ENCODE peak calls at places on chromosomes 1 and 21, in eight cellular contexts. F is CD4-positive, alpha-beta T cell; T is HFF-Myc; I is neural crest cell; Z is fibroblast of mammary gland; A is RWPE2; J is mucosa of descending colon; C is IMR-90. S is an unnamed sample.

GRCh38 chr1:18681423-18681835 is 50.8 kb downstream of the PAX7 start:
- DNase-seq in F (no peak), T (peak), I (peak), Z (peak), A (no peak), J (peak), C (peak), S (no peak)

GRCh38 chr21:35478096-35479080 is 429.3 kb upstream of the RUNX1 start:
- DNase-seq in F (no peak), T (no peak), I (no peak), Z (peak), A (no peak), J (no peak), C (peak), S (no peak)

GRCh38 chr1:216778763-216779162 is 55.5 kb upstream of the ESRRG start:
- DNase-seq in F (no peak), T (no peak), I (no peak), Z (no peak), A (no peak), J (no peak), C (no peak), S (no peak)

GRCh38 chr21:15625363-15625762 is 104.4 kb upstream of the USP25 start:
- DNase-seq in F (no peak), T (no peak), I (no peak), Z (no peak), A (no peak), J (peak), C (no peak), S (no peak)

GRCh38 chr21:45537111-45537745 is 5.0 kb downstream of the SLC19A1 start:
- DNase-seq in F (no peak), T (no peak), I (no peak), Z (no peak), A (peak), J (no peak), C (no peak), S (peak)

GRCh38 chr1:193260925-193261324 is 74.5 kb upstream of the B3GALT2 start:
- DNase-seq in F (no peak), T (no peak), I (no peak), Z (no peak), A (no peak), J (no peak), C (no peak), S (no peak)

GRCh38 chr21:43936186-43936967 is 71.4 kb downstream of the AGPAT3 start:
- DNase-seq in F (no peak), T (no peak), I (no peak), Z (no peak), A (no peak), J (no peak), C (no peak), S (no peak)

GRCh38 chr1:60342569-60342968 is 269.0 kb upstream of the C1orf87 start:
- DNase-seq in F (no peak), T (no peak), I (no peak), Z (no peak), A (no peak), J (no peak), C (no peak), S (no peak)

GRCh38 chr1:243549108-243549507 is 293.3 kb downstream of the SDCCAG8 start:
- DNase-seq in F (no peak), T (no peak), I (no peak), Z (peak), A (no peak), J (no peak), C (peak), S (no peak)

GRCh38 chr1:74506311-74506710 is 6.1 kb downstream of the LRRC53 start:
- DNase-seq in F (no peak), T (no peak), I (no peak), Z (no peak), A (no peak), J (no peak), C (no peak), S (no peak)

GRCh38 chr1:204996981-204997380 is 46.0 kb upstream of the CNTN2 start:
- DNase-seq in F (no peak), T (no peak), I (no peak), Z (peak), A (no peak), J (no peak), C (no peak), S (no peak)

GRCh38 chr1:160904783-160905616 is 20.0 kb upstream of the ITLN1 start:
- DNase-seq in F (no peak), T (no peak), I (no peak), Z (no peak), A (no peak), J (no peak), C (no peak), S (no peak)

GRCh38 chr1:240797050-240797449 is 185.1 kb upstream of the GREM2 start:
- DNase-seq in F (no peak), T (no peak), I (no peak), Z (peak), A (no peak), J (no peak), C (peak), S (no peak)

GRCh38 chr1:19811206-19811851 is 3.8 kb downstream of the RNF186 start:
- DNase-seq in F (peak), T (no peak), I (peak), Z (peak), A (no peak), J (peak), C (peak), S (no peak)

GRCh38 chr1:5597991-5598823 is 394.0 kb downstream of the NPHP4 start:
- DNase-seq in F (peak), T (no peak), I (no peak), Z (no peak), A (no peak), J (no peak), C (no peak), S (no peak)

GRCh38 chr1:3638676-3639075 is 11.2 kb downstream of the WRAP73 start:
- DNase-seq in F (no peak), T (no peak), I (no peak), Z (no peak), A (no peak), J (no peak), C (no peak), S (peak)

GRCh38 chr21:36478207-36478701 is 1.7 kb downstream of the CLDN14 start:
- DNase-seq in F (no peak), T (no peak), I (no peak), Z (peak), A (no peak), J (no peak), C (peak), S (no peak)

GRCh38 chr1:232123775-232124659 is 497.4 kb downstream of the DISC1 start:
- DNase-seq in F (no peak), T (no peak), I (no peak), Z (peak), A (no peak), J (no peak), C (no peak), S (no peak)

GRCh38 chr1:208233978-208234377 is 10.2 kb downstream of the PLXNA2 start:
- DNase-seq in F (no peak), T (no peak), I (no peak), Z (no peak), A (no peak), J (no peak), C (no peak), S (no peak)

GRCh38 chr1:216531308-216532239 is 108.3 kb upstream of the USH2A start:
- DNase-seq in F (no peak), T (no peak), I (no peak), Z (peak), A (no peak), J (peak), C (peak), S (no peak)

GRCh38 chr1:43818691-43819090 is 111.4 kb downstream of the ST3GAL3 start:
- DNase-seq in F (no peak), T (no peak), I (no peak), Z (no peak), A (no peak), J (no peak), C (no peak), S (no peak)

GRCh38 chr1:64478594-64479248 is 8.8 kb downstream of the CACHD1 start:
- DNase-seq in F (no peak), T (no peak), I (no peak), Z (no peak), A (no peak), J (no peak), C (no peak), S (no peak)

GRCh38 chr1:10737268-10737624 is 59.2 kb downstream of the CASZ1 start:
- DNase-seq in F (no peak), T (no peak), I (no peak), Z (no peak), A (no peak), J (no peak), C (no peak), S (no peak)

GRCh38 chr1:221824909-221825308 is 83.0 kb upstream of the DUSP10 start:
- DNase-seq in F (no peak), T (no peak), I (no peak), Z (no peak), A (no peak), J (no peak), C (no peak), S (no peak)

GRCh38 chr21:36076878-36077658 is 7.2 kb downstream of the CBR1 start:
- DNase-seq in F (no peak), T (no peak), I (no peak), Z (no peak), A (no peak), J (peak), C (no peak), S (no peak)

GRCh38 chr1:219567341-219567947 is 45.5 kb downstream of the ZC3H11B start:
- DNase-seq in F (no peak), T (no peak), I (no peak), Z (peak), A (no peak), J (no peak), C (peak), S (no peak)

GRCh38 chr1:45485949-45486348 is 5.0 kb downstream of the TESK2 start:
- DNase-seq in F (no peak), T (no peak), I (no peak), Z (no peak), A (no peak), J (no peak), C (no peak), S (no peak)

GRCh38 chr1:172236958-172237357 is 183.5 kb upstream of the C1orf105 start:
- DNase-seq in F (no peak), T (no peak), I (no peak), Z (no peak), A (no peak), J (no peak), C (no peak), S (no peak)

GRCh38 chr1:232793944-232794343 is 11.3 kb upstream of the MAP10 start:
- DNase-seq in F (no peak), T (peak), I (no peak), Z (peak), A (no peak), J (peak), C (peak), S (no peak)

DNA sequence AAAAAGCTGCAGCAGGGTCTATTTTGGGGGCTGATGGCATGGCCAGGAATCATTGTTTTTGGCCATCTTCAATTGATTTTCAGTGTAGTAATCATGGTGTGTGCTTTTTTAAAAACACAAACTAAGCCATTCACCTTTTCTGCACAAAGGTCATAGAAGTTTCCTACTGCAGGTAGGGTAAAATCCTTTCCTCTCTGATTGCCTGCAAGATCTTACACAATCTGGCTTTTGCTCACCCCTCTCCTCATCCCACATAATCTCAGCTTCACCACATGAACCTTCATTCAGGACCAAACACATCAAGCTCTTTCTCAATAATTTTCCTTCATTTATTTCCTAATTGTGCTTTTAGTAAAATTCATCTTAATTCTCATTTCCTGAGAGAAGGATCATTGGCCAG is 38.3 kb upstream of the GBP5 start:
- DNase-seq in F (no peak), T (no peak), I (no peak), Z (no peak), A (no peak), J (no peak), C (no peak), S (no peak)
- TF ChIP-seq CTCF in F (no peak), T (no peak), I (no peak), Z (no peak), A (no peak), J (no peak), C (no peak), S (no peak)

DNA sequence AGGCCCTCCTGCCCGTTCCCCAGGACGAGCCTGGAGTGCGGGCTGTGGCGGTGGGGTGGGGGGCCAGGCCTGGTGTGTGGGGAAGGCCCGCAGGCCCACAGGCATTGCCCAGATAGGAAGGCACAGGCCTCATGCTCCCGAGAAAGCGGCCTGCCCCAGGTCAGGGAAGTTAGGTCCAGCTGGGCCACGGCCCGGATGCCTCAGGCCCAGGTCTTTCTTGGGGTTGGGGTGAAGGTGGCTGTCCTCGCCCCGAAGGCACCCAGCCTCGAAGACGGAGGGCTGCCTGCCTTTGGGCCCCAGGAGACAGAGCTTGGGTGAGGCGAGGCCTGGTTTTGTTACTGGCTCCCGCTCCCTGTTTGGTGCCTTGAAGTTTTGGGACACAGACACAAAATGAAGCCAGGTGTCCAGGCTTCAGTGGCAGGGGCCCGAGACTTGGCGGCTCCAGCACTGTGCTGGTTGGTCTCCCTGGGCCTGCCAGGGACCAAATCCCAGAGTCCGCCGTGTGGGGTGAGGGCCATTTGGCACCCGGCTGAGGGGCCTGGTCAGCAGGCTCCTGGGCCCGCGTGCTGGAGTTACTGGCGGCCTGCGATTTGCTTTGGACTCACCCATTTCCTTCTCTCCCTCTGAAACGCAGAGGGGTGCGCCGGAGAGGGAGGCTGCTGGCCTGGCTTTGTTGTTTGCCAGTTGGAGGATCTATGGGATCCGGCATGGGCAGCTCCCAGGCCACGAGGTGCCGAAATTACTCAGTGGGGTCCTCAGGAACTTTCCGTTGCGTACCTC is 2.0 kb downstream of the SKI start:
- DNase-seq in F (peak), T (no peak), I (no peak), Z (peak), A (no peak), J (no peak), C (peak), S (no peak)
- TF ChIP-seq CTCF in F (no peak), T (no peak), I (no peak), Z (no peak), A (no peak), J (no peak), C (no peak), S (peak)

GRCh38 chr1:32072622-32073386 is at the start of gene TMEM39B:
- DNase-seq in F (peak), T (peak), I (peak), Z (peak), A (peak), J (peak), C (peak), S (peak)
- TF ChIP-seq CTCF in F (no peak), T (no peak), I (no peak), Z (no peak), A (peak), J (no peak), C (peak), S (no peak)

GRCh38 chr1:21586926-21587601 is 77.8 kb downstream of the ALPL start:
- DNase-seq in F (no peak), T (peak), I (no peak), Z (peak), A (no peak), J (peak), C (peak), S (no peak)
- TF ChIP-seq CTCF in F (no peak), T (no peak), I (no peak), Z (no peak), A (no peak), J (no peak), C (no peak), S (peak)

S was measured in chondrocyte.